ENCODE peak calls at places on chromosomes 16 and 17, in four cellular contexts. D, K, T and M are unnamed samples.

GRCh38 chr17:17675925-17676534 is 5.2 kb upstream of the RAI1 start:
- DNase-seq in D (no peak), K (no peak), T (no peak), M (no peak)

GRCh38 chr17:5210853-5211252 is 19.2 kb upstream of the ZNF594 start:
- DNase-seq in D (no peak), K (no peak), T (no peak), M (no peak)

GRCh38 chr17:69474171-69474831 is 59.8 kb downstream of the MAP2K6 start:
- DNase-seq in D (no peak), K (no peak), T (no peak), M (no peak)

GRCh38 chr16:30565984-30566383 is 5.5 kb downstream of the ZNF688 start:
- DNase-seq in D (no peak), K (no peak), T (no peak), M (no peak)

GRCh38 chr17:60435244-60436170 is 13.2 kb downstream of the CHCT1 start:
- DNase-seq in D (peak; percentile 92), K (peak; percentile 84), T (peak; percentile 84), M (peak; percentile 67)

GRCh38 chr16:50309156-50309526 is 42.8 kb downstream of the ADCY7 start:
- DNase-seq in D (no peak), K (peak; percentile 9), T (no peak), M (no peak)

GRCh38 chr16:58471209-58471975 is 28.6 kb upstream of the NDRG4 start:
- DNase-seq in D (no peak), K (no peak), T (no peak), M (no peak)

GRCh38 chr17:58306131-58306951 is 22.3 kb downstream of the TSPOAP1 start:
- DNase-seq in D (no peak), K (no peak), T (no peak), M (no peak)

GRCh38 chr17:39820541-39820940 is 43.6 kb downstream of the IKZF3 start:
- DNase-seq in D (no peak), K (no peak), T (no peak), M (no peak)

GRCh38 chr16:57305159-57305811 is 20.8 kb upstream of the PLLP start:
- DNase-seq in D (no peak), K (no peak), T (no peak), M (no peak)

GRCh38 chr17:30219315-30219714 is 16.2 kb downstream of the SLC6A4 start:
- DNase-seq in D (no peak), K (no peak), T (no peak), M (no peak)

GRCh38 chr17:29595107-29595942 is 2.4 kb downstream of the ANKRD13B start:
- DNase-seq in D (peak; percentile 28), K (no peak), T (no peak), M (no peak)

GRCh38 chr17:43663383-43663782 is 1.7 kb upstream of the MEOX1 start:
- DNase-seq in D (no peak), K (no peak), T (no peak), M (no peak)

GRCh38 chr17:83148317-83149044 is 69.1 kb downstream of the METRNL start:
- DNase-seq in D (no peak), K (no peak), T (no peak), M (no peak)

GRCh38 chr17:38706625-38707298 is 1.7 kb downstream of the MLLT6 start:
- DNase-seq in D (no peak), K (no peak), T (peak; percentile 36), M (no peak)

GRCh38 chr16:70267516-70267915 is 15.8 kb upstream of the EXOSC6 start:
- DNase-seq in D (peak; percentile 44), K (no peak), T (no peak), M (no peak)

GRCh38 chr16:70269471-70269870 is 17.7 kb upstream of the EXOSC6 start:
- DNase-seq in D (no peak), K (no peak), T (no peak), M (no peak)

GRCh38 chr16:70271696-70272095 is 17.6 kb downstream of the AARS1 start:
- DNase-seq in D (no peak), K (no peak), T (no peak), M (no peak)

DNA sequence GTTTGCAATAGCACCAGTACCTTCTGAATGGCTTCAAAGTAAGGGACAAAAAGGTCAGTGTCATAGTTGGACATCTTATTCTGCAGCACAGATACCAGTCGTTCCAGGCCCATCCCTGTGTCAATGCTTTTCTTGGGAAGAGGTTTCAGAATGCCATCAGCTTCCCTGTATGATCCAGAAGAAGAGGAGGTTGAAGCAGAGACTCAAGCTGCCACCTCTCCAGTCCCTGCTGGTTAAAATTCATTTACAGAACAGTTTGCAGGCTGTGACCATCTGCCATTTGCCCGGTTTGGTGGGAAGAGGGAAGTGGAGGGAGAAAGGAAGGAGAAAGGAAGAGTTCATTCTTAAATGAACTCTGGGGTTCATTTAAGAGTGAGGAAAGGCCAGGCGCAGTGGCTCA is 18.4 kb upstream of the EXOSC6 start:
- DNase-seq in D (no peak), K (no peak), T (no peak), M (no peak)
- H3K4me3 ChIP-seq in D (no peak overlapping the region), K (no peak overlapping the region), T (no peak overlapping the region), M (no peak overlapping the region)

DNA sequence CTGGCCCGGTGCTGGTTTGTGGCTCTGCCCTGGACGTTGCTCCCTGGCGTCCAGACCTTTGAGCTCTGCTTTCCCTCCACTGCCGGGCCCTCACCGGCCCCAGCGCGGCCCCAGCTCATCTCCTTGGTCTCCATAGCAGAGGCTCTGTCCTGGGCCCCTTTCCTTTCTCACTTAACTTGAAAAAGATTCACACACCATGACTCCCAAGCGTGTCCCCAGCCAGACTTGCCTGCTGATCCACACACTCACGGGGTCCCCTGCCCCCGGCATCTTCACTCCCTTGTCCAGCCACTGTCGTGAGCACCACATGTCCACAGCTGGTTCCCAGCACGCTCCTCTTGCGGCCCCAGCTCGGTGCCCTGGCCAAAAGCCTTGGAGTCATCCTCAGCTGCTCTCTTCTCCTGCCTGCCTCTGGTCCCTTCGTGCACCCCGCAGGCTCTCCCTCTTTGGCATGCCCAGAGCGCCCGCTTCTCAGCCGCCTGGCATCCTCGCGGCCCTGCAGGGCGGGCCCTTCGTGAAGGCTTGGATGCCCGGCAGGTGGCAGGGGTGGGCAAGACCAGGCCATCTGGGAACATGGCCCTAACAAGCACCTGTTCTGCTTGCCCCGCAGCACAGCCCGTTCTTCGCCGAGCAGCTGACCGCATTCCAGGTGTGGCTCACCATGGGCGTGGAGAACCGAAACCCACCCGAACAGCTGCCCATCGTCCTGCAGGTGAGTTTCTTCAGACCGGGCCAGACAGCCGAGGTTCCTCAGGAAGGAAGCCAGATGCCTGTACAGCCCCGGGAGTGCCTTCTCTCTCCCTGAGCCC is 145.6 kb upstream of the CHMP6 start:
- DNase-seq in D (no peak), K (no peak), T (peak; percentile 71), M (no peak)
- TF ChIP-seq CTCF in D (no peak), K (no peak), T (peak; percentile 18), M (no peak)

DNA sequence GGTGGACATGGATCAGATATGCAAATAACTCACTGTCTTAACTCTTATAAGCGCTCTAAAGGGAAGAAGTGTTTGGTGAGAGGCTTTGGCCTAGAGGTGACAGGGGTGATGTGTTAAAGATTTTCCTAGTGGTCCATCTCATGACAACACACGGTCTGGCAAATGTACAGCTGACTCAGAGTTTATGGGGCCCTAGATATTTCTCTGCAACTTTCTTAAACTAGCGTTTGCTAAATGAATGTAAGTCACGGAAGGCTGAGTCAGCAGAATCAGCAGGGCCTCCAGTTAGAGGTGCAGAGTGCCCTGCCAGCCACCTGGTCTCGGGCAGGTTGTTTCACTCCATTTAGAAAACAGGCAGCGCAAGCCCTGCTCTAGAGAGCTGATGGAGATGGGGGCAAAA is 40.1 kb downstream of the CLEC16A start:
- DNase-seq in D (peak; percentile 89), K (no peak), T (no peak), M (no peak)
- H3K4me3 ChIP-seq in D (no peak overlapping the region), K (no peak overlapping the region), T (no peak overlapping the region), M (no peak overlapping the region)

DNA sequence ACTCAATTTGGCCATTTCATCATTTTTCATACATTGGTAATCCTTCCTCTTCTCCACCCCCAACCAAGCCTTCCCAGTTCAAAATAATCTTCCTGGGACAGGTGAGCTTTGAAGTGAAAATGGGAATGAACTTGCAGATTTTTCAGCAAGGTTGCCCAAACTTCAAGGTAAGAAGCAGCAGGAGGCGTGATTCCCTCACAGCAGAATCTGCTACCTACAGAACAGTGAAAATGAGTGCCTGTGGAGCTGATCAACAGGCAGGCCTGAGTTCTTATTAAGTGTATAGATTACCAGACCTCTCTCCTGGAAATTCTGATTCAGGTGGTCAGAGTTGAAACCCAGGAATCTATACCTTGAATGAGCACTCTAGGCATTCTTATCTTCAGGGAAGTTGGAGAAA is 356.6 kb downstream of the RBFOX1 start:
- DNase-seq in D (no peak), K (no peak), T (no peak), M (no peak)
- TF ChIP-seq CTCF in D (no peak), K (no peak), T (no peak), M (no peak)